ENCODE peak calls at places on chromosomes 16 and 17, in four cellular contexts. U, B, C and D are unnamed samples.

GRCh38 chr16:81680444-81681263 is 98.4 kb upstream of the PLCG2 start:
- DNase-seq in U (no peak), B (no peak), C (no peak), D (no peak)

GRCh38 chr16:13811834-13812233 is 108.1 kb upstream of the ERCC4 start:
- DNase-seq in B (no peak), C (no peak), U (no peak), D (no peak)

GRCh38 chr17:21191698-21192097 is 22.3 kb downstream of the TMEM11 start:
- DNase-seq in C (peak), B (no peak), U (no peak), D (no peak)

GRCh38 chr17:7881655-7882054 is 6.9 kb upstream of the CHD3 start:
- DNase-seq in C (no peak), B (no peak), U (no peak), D (no peak)

GRCh38 chr17:47717845-47718621 is 15.0 kb upstream of the TBX21 start:
- DNase-seq in B (no peak), U (peak), C (no peak), D (no peak)

GRCh38 chr17:65131946-65132345 is 5.2 kb upstream of the RGS9 start:
- DNase-seq in U (peak), C (no peak), B (no peak), D (peak)

GRCh38 chr17:45138911-45139532 is 3.5 kb downstream of the ACBD4 start:
- DNase-seq in B (no peak), U (no peak), C (no peak), D (no peak)

GRCh38 chr16:17836868-17837602 is 366.3 kb upstream of the XYLT1 start:
- DNase-seq in C (no peak), B (no peak), U (peak), D (peak)

GRCh38 chr16:61581417-61582046 is 454.7 kb downstream of the CDH8 start:
- DNase-seq in C (no peak), B (no peak), U (no peak), D (no peak)

GRCh38 chr17:82272495-82273326 is 789 bp downstream of the CSNK1D start:
- DNase-seq in B (no peak), U (no peak), C (no peak), D (peak)

GRCh38 chr16:89921131-89921698 is 1.9 kb upstream of the TUBB3 start:
- DNase-seq in B (no peak), C (no peak), U (no peak), D (no peak)

GRCh38 chr16:89919535-89920406 is 1.1 kb downstream of the MC1R start:
- DNase-seq in B (no peak), U (no peak), C (no peak), D (no peak)

GRCh38 chr16:89917773-89918452 is 749 bp upstream of the MC1R start:
- DNase-seq in B (peak), C (peak), U (peak), D (peak)

GRCh38 chr16:89920723-89921122 is 2.1 kb downstream of the MC1R start:
- DNase-seq in U (no peak), B (no peak), C (no peak), D (peak)

GRCh38 chr16:89918453-89919347 is at the start of gene MC1R:
- DNase-seq in U (no peak), B (no peak), C (peak), D (peak)
- H3K4me3 ChIP-seq in U (peak), B (peak), C (peak), D (peak)

DNA sequence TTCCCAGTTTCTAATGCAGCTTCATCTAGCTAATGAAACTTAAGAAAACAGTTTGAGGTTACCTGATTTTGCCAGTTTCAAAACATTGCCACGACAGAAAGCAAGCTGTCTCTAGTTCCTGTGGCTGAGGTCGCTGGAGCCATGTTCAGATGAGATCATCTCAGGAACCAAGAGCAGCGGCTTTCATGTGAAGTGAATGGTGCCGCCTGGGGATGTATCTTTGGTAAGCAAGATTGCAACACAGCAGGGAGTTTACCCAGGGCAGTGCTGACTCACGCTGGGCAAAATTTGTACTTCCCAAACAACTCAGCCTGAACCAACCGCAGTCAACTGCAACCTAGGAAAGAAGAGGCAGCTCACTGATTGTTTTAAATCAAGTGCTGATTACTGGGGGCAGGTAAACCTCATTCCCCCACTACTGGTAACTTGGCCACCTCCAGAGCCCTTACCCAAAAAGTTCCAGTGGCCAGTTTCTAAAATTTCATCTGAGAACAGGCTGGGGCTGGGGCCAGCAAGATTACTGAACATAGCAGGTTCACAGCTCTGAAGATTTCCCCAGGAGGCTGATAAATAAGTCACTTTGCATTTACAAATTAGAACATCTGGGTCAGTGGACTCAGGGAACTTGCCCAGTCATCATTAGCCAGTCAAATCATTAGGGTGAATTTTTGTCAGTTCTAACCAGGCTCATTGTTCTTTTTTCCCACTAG is at the start of gene RFFL:
- DNase-seq in U (peak), C (peak), B (peak), D (peak)
- TF ChIP-seq CTCF in U (peak), C (peak), B (no peak), D (no peak)

DNA sequence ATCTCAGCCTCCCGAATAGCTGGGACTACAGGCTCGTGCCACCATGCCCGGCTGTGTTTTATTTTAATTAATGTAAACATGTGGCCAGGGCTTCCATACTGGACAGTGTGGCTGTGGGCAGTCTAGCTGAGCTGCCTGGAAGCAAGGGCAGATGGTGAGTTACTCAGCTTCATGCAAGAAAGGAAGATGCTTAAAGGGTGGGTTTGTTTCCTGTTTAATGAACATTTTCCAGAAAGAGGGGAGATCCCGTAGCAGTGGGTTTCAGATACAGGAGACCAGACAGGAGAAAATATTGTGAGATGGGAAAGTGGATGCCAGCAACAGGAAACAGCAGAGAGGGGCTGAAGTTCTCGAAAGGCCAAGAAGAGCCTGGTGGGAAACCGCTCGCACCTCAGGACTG is 7.3 kb downstream of the MAPK8IP3 start:
- DNase-seq in B (no peak), U (no peak), C (no peak), D (no peak)
- H3K4me3 ChIP-seq in B (no peak), U (no peak), C (no peak), D (no peak)

GRCh38 chr16:89168381-89169189 is 3.0 kb upstream of the CDH15 start:
- DNase-seq in U (no peak), C (no peak), B (no peak), D (no peak)
- TF ChIP-seq CTCF in U (peak), C (no peak), B (no peak), D (no peak)

GRCh38 chr17:76560877-76561221 is 21.0 kb downstream of the PRCD start:
- DNase-seq in B (no peak), C (no peak), U (no peak), D (no peak)
- H3K4me3 ChIP-seq in B (no peak), C (peak), U (peak), D (peak)

DNA sequence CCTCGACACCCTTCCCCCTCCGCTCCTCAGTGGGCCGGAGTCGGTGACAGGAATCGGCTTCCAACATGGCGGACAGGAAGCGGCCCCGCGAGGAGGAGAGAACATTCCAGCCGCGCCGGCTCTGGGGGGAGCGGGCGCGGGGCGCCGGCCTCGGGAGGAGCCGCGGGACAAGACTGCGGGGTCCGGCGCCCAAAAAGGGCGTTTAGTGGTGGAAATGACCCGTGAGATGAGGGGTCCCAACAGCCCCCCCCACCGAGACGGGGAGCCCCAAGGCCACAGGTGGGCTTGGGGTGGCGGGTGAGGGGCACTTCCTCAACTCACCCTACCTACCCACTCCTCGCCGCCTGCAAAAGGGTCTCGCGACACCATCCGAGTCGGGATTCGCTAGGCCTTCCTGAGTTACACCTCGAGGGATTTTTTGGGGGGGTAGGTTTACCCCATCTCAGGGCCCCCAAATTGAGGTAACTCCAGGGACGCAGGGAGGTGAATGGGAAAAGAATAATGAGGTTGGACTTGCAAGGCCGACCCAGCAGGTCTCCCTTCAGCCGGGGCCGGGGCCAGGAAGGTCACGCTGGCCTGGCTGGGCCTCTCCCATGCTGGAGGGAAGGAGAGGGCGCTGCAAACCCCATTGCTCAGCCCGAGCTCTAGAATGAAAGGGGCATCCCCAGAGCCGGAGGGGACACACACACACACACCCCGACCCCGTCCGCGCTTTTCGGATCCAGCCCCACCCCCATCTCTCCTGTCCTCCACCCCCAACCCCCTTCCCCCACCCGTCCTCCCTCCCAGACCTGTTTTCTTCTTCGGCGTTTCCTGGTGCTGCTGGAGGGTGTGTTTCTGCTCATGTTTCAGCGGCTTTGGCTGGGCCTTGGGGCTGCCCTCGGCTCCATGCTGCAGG is 707 bp downstream of the NUFIP2 start:
- DNase-seq in B (peak), U (peak), C (peak), D (peak)
- TF ChIP-seq CTCF in B (no peak), U (no peak), C (no peak), D (no peak)

DNA sequence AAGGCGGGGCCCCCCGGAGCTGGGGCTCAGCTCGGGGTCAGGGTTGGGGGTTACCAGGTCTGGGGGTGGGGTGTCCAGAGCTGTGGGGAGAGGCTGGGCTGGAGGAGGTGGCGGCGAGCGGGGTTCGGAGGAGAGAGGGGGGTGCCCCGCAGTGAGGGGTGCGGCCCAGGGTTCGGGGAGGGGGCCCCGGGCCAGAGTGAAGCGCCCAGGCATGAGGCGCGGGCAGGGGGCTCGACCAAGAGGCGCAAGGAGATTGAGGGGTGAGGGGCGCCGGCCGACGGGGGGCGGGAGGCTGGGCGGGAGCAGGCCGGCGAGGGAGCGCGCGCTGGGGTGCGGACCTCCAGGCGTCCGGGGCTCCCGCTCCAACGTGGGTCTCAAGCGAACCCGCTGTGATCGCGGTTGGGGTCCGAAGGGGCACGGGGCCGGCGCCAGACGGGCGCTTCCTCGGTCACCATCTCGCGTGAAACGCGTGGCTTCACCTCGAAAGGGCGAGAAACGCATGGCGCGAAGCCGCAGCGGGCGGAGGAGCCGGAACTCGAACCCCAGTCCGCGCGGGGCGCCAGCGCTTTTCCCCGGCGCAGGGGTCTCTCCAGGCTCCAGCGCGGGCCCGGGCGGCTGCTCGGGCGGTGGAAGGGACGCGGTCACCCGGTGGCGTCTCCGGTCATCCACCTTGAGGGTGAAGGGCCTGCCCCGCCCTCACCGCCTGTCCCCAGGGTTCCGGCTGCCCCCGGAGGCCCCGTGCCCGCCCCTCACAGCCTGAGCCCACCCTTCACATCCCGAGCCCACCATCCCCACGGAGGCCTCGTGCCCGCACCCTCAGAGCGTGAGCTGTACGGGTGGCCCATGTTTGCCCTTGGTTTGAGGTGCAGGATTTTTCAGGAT is 856 bp downstream of the CPNE7 start:
- DNase-seq in B (no peak), C (no peak), U (no peak), D (peak)
- H3K4me3 ChIP-seq in B (peak), C (no peak), U (peak), D (no peak)